ENCODE peak calls at places on chromosomes 2 and 18, in six cellular contexts. N is left ventricle myocardium inferior, Q is body of pancreas, G is right atrium auricular region, Y is OCI-LY7, B is heart right ventricle. C is an unnamed sample.

GRCh38 chr2:18740428-18740827 is 151.1 kb upstream of the NT5C1B start:
- DNase-seq in B (peak; percentile 16), N (peak; percentile 74), Q (no peak), Y (no peak), G (peak; percentile 75), C (peak; percentile 79)

GRCh38 chr18:45085916-45086624 is 405.4 kb downstream of the SETBP1 start:
- DNase-seq in Y (no peak), N (no peak), Q (no peak), B (no peak), G (no peak), C (no peak)

GRCh38 chr2:130390460-130391057 is 34.7 kb downstream of the PTPN18 start:
- DNase-seq in B (peak; percentile 36), N (peak; percentile 48), Y (peak; percentile 79), G (no peak), Q (peak; percentile 88), C (peak; percentile 76)

GRCh38 chr2:160570386-160570785 is 76.8 kb upstream of the RBMS1 start:
- DNase-seq in N (no peak), B (no peak), Y (no peak), Q (peak; percentile 21), G (no peak), C (no peak)

GRCh38 chr2:30445266-30445821 is 1.7 kb upstream of the LCLAT1 start:
- DNase-seq in G (no peak), B (no peak), N (no peak), Q (no peak), Y (no peak), C (no peak)

GRCh38 chr18:51211552-51211951 is 14.1 kb upstream of the MEX3C start:
- DNase-seq in G (peak; percentile 64), Y (no peak), B (peak; percentile 55), Q (peak; percentile 56), N (no peak), C (no peak)

GRCh38 chr2:28810384-28811285 is at the start of gene SPDYA:
- DNase-seq in Q (peak; percentile 71), N (peak; percentile 74), Y (no peak), G (peak; percentile 65), B (peak; percentile 57), C (peak; percentile 88)

GRCh38 chr2:43158259-43158880 is 68.0 kb downstream of the ZFP36L2 start:
- DNase-seq in Y (no peak), Q (peak; percentile 85), B (peak; percentile 58), N (peak; percentile 59), G (peak; percentile 89), C (peak; percentile 90)

GRCh38 chr2:10337449-10337848 is 34.7 kb downstream of the HPCAL1 start:
- DNase-seq in N (no peak), Y (no peak), B (no peak), G (no peak), Q (no peak), C (no peak)

GRCh38 chr2:160538559-160539355 is 45.1 kb upstream of the RBMS1 start:
- DNase-seq in Q (no peak), G (no peak), Y (no peak), B (peak; percentile 78), N (peak; percentile 43), C (no peak)

GRCh38 chr2:84458436-84459027 is 548 bp downstream of the SUCLG1 start:
- DNase-seq in N (no peak), Y (peak; percentile 37), Q (peak; percentile 7), G (no peak), B (peak; percentile 41), C (no peak)

GRCh38 chr2:77834360-77835002 is 312.3 kb upstream of the LRRTM4 start:
- DNase-seq in N (no peak), B (no peak), Y (peak; percentile 16), Q (no peak), G (no peak), C (no peak)

GRCh38 chr2:203740741-203741363 is 34.4 kb downstream of the CD28 start:
- DNase-seq in G (no peak), Y (peak; percentile 31), Q (no peak), B (no peak), N (no peak), C (no peak)

GRCh38 chr2:214960677-214961076 is 151.2 kb upstream of the BARD1 start:
- DNase-seq in N (no peak), G (no peak), Y (peak; percentile 3), B (no peak), Q (no peak), C (no peak)

GRCh38 chr2:5695641-5696350 is 3.6 kb downstream of the SOX11 start:
- DNase-seq in N (no peak), Q (no peak), Y (peak; percentile 91), G (no peak), B (peak; percentile 8), C (no peak)

GRCh38 chr2:5693288-5694015 is 1.3 kb downstream of the SOX11 start:
- DNase-seq in B (no peak), N (no peak), Q (no peak), G (no peak), Y (no peak), C (no peak)

GRCh38 chr2:5692561-5693287 is 540 bp downstream of the SOX11 start:
- DNase-seq in N (no peak), G (no peak), Q (no peak), Y (no peak), B (peak; percentile 9), C (no peak)

GRCh38 chr2:5696351-5696740 is 4.2 kb downstream of the SOX11 start:
- DNase-seq in Y (peak; percentile 86), B (no peak), N (no peak), G (no peak), Q (no peak), C (no peak)

DNA sequence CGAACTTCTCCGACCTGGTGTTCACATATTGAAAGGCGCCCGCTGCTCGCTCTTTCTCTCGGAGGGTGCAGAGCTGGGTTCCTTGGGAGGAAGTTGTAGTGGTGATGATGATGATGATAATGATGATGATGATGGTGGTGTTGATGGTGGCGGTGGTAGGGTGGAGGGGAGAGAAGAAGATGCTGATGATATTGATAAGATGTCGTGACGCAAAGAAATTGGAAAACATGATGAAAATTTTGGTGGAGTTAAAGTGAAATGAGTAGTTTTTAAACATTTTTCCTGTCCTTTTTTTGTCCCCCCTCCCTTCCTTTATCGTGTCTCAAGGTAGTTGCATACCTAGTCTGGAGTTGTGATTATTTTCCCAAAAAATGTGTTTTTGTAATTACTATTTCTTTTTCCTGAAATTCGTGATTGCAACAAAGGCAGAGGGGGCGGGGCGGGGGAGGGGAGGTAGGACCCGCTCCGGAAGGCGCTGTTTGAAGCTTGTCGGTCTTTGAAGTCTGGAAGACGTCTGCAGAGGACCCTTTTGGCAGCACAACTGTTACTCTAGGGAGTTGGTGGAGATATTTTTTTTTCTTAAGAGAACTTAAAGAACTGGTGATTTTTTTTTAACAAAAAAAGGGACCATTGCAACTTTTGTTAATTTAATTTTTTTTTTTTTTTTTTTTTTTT is 2.0 kb downstream of the SOX11 start:
- DNase-seq in N (no peak), Y (peak; percentile 81), Q (no peak), G (no peak), B (no peak), C (no peak)
- H3K4me3 ChIP-seq in N (peak overlapping the region; percentile 63), Y (peak overlapping the region; percentile 74), Q (no peak overlapping the region), G (peak overlapping the region; percentile 39), B (no peak overlapping the region), C (no peak overlapping the region)

GRCh38 chr2:44950646-44951045 is 9.1 kb downstream of the SIX3 start:
- DNase-seq in B (no peak), Y (no peak), Q (no peak), N (no peak), G (no peak), C (no peak)

GRCh38 chr2:44952143-44952805 is 10.8 kb downstream of the SIX3 start:
- DNase-seq in N (no peak), Y (peak; percentile 26), B (no peak), Q (peak; percentile 57), G (no peak), C (no peak)

GRCh38 chr2:44952806-44953685 is 11.5 kb downstream of the SIX3 start:
- DNase-seq in B (no peak), G (no peak), Y (no peak), Q (no peak), N (no peak), C (no peak)

GRCh38 chr2:44951124-44951523 is 9.6 kb downstream of the SIX3 start:
- DNase-seq in N (no peak), Y (no peak), Q (no peak), G (no peak), B (no peak), C (peak; percentile 38)

GRCh38 chr2:44951714-44952113 is 10.2 kb downstream of the SIX3 start:
- DNase-seq in N (no peak), Q (no peak), B (no peak), G (no peak), Y (no peak), C (no peak)
- H3K4me3 ChIP-seq in N (peak overlapping the region; percentile 55), Q (no peak overlapping the region), B (no peak overlapping the region), G (peak overlapping the region; percentile 38), Y (no peak overlapping the region), C (peak overlapping the region; percentile 10)

GRCh38 chr18:42114310-42114943 is 159.4 kb downstream of the PIK3C3 start:
- DNase-seq in Q (peak; percentile 71), G (peak; percentile 67), Y (peak; percentile 46), N (peak; percentile 25), B (peak; percentile 76), C (peak; percentile 50)
- H3K4me3 ChIP-seq in Q (no peak overlapping the region), G (no peak overlapping the region), Y (no peak overlapping the region), N (no peak overlapping the region), B (no peak overlapping the region), C (no peak overlapping the region)

GRCh38 chr2:188701836-188702235 is 272.3 kb upstream of the COL3A1 start:
- DNase-seq in N (no peak), G (no peak), Q (no peak), Y (no peak), B (no peak), C (no peak)
- H3K4me3 ChIP-seq in N (no peak overlapping the region), G (no peak overlapping the region), Q (no peak overlapping the region), Y (no peak overlapping the region), B (no peak overlapping the region), C (no peak overlapping the region)

GRCh38 chr2:232927793-232928563 is 57.9 kb downstream of the SNORC start:
- DNase-seq in N (no peak), B (no peak), Y (no peak), Q (no peak), G (no peak), C (no peak)

GRCh38 chr2:232925769-232926163 is 55.7 kb downstream of the SNORC start:
- DNase-seq in B (no peak), N (no peak), Y (no peak), G (no peak), Q (no peak), C (no peak)

GRCh38 chr2:232925153-232925768 is 55.2 kb downstream of the SNORC start:
- DNase-seq in Y (no peak), G (no peak), B (no peak), N (no peak), Q (no peak), C (no peak)

GRCh38 chr2:232927041-232927792 is 57.2 kb downstream of the SNORC start:
- DNase-seq in G (no peak), N (no peak), Y (no peak), B (no peak), Q (no peak), C (no peak)

DNA sequence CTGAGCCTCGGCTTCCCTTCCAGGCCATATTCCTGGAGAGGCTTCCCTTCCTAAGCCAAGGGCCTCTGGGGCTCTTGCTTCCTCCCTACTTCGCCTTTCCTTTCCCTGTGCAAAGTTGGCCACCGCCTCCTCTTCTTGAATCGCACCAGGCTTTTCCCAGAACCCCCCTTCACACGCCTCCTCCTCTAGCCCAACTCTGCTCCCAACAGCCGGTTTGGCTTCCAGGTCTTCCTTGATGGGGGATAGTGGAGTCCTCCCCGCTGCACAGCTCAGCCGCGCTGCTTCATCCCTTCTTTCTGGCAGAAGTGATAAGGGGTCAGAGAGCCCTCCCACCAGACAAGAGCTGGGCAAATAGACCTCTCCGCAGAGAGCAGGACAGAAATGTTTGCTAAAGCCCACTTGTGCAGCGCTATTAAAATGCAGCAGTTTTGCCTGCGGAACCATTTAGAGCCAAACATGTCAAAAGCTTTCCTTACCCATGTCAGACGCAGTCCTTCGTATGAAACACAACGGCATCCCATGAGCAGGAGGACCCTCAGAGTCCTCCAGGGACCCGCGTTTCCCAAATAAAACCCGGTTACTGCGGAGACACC is 56.5 kb downstream of the SNORC start:
- DNase-seq in B (no peak), Q (no peak), G (no peak), N (no peak), Y (no peak), C (no peak)
- H3K4me3 ChIP-seq in B (no peak overlapping the region), Q (no peak overlapping the region), G (peak overlapping the region; percentile 51), N (peak overlapping the region; percentile 55), Y (no peak overlapping the region), C (no peak overlapping the region)

C was measured in aorta.